ENCODE peak calls at places on chromosomes 4 and X, in six cellular contexts. One of them, this sample, is unnamed. For H3K27me3 and H3K4me1, the result is how much of the 10 kb centered on the place peaks cover.

GRCh38 chr4:25925486-25926201 is 11.6 kb downstream of the SMIM20 start:
- DNase-seq in ovary: peak
- DNase-seq in aorta: no peak
- DNase-seq in effector memory CD4-positive, alpha-beta T cell: no peak
- DNase-seq in CD8-positive, alpha-beta memory T cell: no peak
- DNase-seq in mammary epithelial cell: peak
- DNase-seq in this sample: no peak

GRCh38 chr4:126051709-126052424 is 737.1 kb downstream of the FAT4 start:
- DNase-seq in ovary: no peak
- DNase-seq in aorta: no peak
- DNase-seq in effector memory CD4-positive, alpha-beta T cell: no peak
- DNase-seq in CD8-positive, alpha-beta memory T cell: no peak
- DNase-seq in mammary epithelial cell: peak
- DNase-seq in this sample: no peak

GRCh38 chr4:37693450-37694190 is 7.4 kb upstream of the RELL1 start:
- DNase-seq in ovary: no peak
- DNase-seq in aorta: no peak
- DNase-seq in effector memory CD4-positive, alpha-beta T cell: no peak
- DNase-seq in CD8-positive, alpha-beta memory T cell: no peak
- DNase-seq in mammary epithelial cell: peak
- DNase-seq in this sample: no peak

GRCh38 chr4:33482773-33483172 is 2761.5 kb downstream of the ARAP2 start:
- DNase-seq in ovary: no peak
- DNase-seq in aorta: no peak
- DNase-seq in effector memory CD4-positive, alpha-beta T cell: no peak
- DNase-seq in CD8-positive, alpha-beta memory T cell: no peak
- DNase-seq in mammary epithelial cell: no peak
- DNase-seq in this sample: no peak

GRCh38 chr4:174559894-174560293 is 37.6 kb upstream of the HPGD start:
- DNase-seq in ovary: no peak
- DNase-seq in aorta: no peak
- DNase-seq in effector memory CD4-positive, alpha-beta T cell: no peak
- DNase-seq in CD8-positive, alpha-beta memory T cell: no peak
- DNase-seq in mammary epithelial cell: no peak
- DNase-seq in this sample: no peak

GRCh38 chr4:149344436-149344835 is 471.2 kb downstream of the IQCM start:
- DNase-seq in ovary: no peak
- DNase-seq in aorta: no peak
- DNase-seq in effector memory CD4-positive, alpha-beta T cell: no peak
- DNase-seq in CD8-positive, alpha-beta memory T cell: no peak
- DNase-seq in mammary epithelial cell: peak
- DNase-seq in this sample: no peak

GRCh38 chr4:185011408-185011807 is 6.9 kb upstream of the HELT start:
- DNase-seq in ovary: no peak
- DNase-seq in aorta: no peak
- DNase-seq in effector memory CD4-positive, alpha-beta T cell: no peak
- DNase-seq in CD8-positive, alpha-beta memory T cell: peak
- DNase-seq in mammary epithelial cell: no peak
- DNase-seq in this sample: no peak

GRCh38 chr4:185651137-185651677 is 115.9 kb upstream of the PDLIM3 start:
- DNase-seq in ovary: no peak
- DNase-seq in aorta: no peak
- DNase-seq in effector memory CD4-positive, alpha-beta T cell: no peak
- DNase-seq in CD8-positive, alpha-beta memory T cell: no peak
- DNase-seq in mammary epithelial cell: no peak
- DNase-seq in this sample: no peak

GRCh38 chr4:36285784-36286480 is 4.5 kb downstream of the DTHD1 start:
- DNase-seq in ovary: no peak
- DNase-seq in aorta: no peak
- DNase-seq in effector memory CD4-positive, alpha-beta T cell: peak
- DNase-seq in CD8-positive, alpha-beta memory T cell: peak
- DNase-seq in mammary epithelial cell: peak
- DNase-seq in this sample: no peak

GRCh38 chr4:186271279-186271678 is 5.3 kb downstream of the F11 start:
- DNase-seq in ovary: no peak
- DNase-seq in aorta: no peak
- DNase-seq in effector memory CD4-positive, alpha-beta T cell: no peak
- DNase-seq in CD8-positive, alpha-beta memory T cell: no peak
- DNase-seq in mammary epithelial cell: no peak
- DNase-seq in this sample: no peak

GRCh38 chrX:9352683-9353430 is 112.0 kb upstream of the TBL1X start:
- DNase-seq in ovary: no peak
- DNase-seq in aorta: no peak
- DNase-seq in effector memory CD4-positive, alpha-beta T cell: no peak
- DNase-seq in CD8-positive, alpha-beta memory T cell: peak
- DNase-seq in mammary epithelial cell: no peak
- DNase-seq in this sample: no peak

GRCh38 chr4:148376151-148376550 is 66.1 kb downstream of the NR3C2 start:
- DNase-seq in ovary: peak
- DNase-seq in aorta: no peak
- DNase-seq in effector memory CD4-positive, alpha-beta T cell: no peak
- DNase-seq in CD8-positive, alpha-beta memory T cell: peak
- DNase-seq in mammary epithelial cell: peak
- DNase-seq in this sample: peak

GRCh38 chr4:1300466-1301455 is 11.1 kb downstream of the MAEA start:
- DNase-seq in ovary: no peak
- DNase-seq in aorta: peak
- DNase-seq in effector memory CD4-positive, alpha-beta T cell: peak
- DNase-seq in CD8-positive, alpha-beta memory T cell: no peak
- DNase-seq in mammary epithelial cell: peak
- DNase-seq in this sample: peak

GRCh38 chrX:134688181-134688580 is 29.9 kb upstream of the PLAC1 start:
- DNase-seq in ovary: no peak
- DNase-seq in aorta: no peak
- DNase-seq in effector memory CD4-positive, alpha-beta T cell: no peak
- DNase-seq in CD8-positive, alpha-beta memory T cell: no peak
- DNase-seq in mammary epithelial cell: peak
- DNase-seq in this sample: no peak

GRCh38 chrX:42797646-42798045 is 19.7 kb upstream of the PPP1R2C start:
- DNase-seq in ovary: no peak
- DNase-seq in aorta: no peak
- DNase-seq in effector memory CD4-positive, alpha-beta T cell: no peak
- DNase-seq in CD8-positive, alpha-beta memory T cell: no peak
- DNase-seq in mammary epithelial cell: no peak
- DNase-seq in this sample: no peak

GRCh38 chr4:10879411-10880110 is 195.0 kb upstream of the CLNK start:
- DNase-seq in ovary: no peak
- DNase-seq in aorta: no peak
- DNase-seq in effector memory CD4-positive, alpha-beta T cell: no peak
- DNase-seq in CD8-positive, alpha-beta memory T cell: no peak
- DNase-seq in mammary epithelial cell: peak
- DNase-seq in this sample: no peak

GRCh38 chr4:145297556-145297955 is 117.2 kb upstream of the OTUD4 start:
- DNase-seq in ovary: no peak
- DNase-seq in aorta: no peak
- DNase-seq in effector memory CD4-positive, alpha-beta T cell: no peak
- DNase-seq in CD8-positive, alpha-beta memory T cell: no peak
- DNase-seq in mammary epithelial cell: no peak
- DNase-seq in this sample: no peak

GRCh38 chr4:176377705-176378302 is 58.0 kb downstream of the SPCS3 start:
- DNase-seq in ovary: no peak
- DNase-seq in aorta: no peak
- DNase-seq in effector memory CD4-positive, alpha-beta T cell: no peak
- DNase-seq in CD8-positive, alpha-beta memory T cell: no peak
- DNase-seq in mammary epithelial cell: peak
- DNase-seq in this sample: no peak

GRCh38 chr4:13294961-13295605 is 189.1 kb downstream of the RAB28 start:
- DNase-seq in ovary: no peak
- DNase-seq in aorta: no peak
- DNase-seq in effector memory CD4-positive, alpha-beta T cell: no peak
- DNase-seq in CD8-positive, alpha-beta memory T cell: no peak
- DNase-seq in mammary epithelial cell: peak
- DNase-seq in this sample: no peak

GRCh38 chr4:92091335-92091734 is 212.4 kb upstream of the GRID2 start:
- DNase-seq in ovary: no peak
- DNase-seq in aorta: no peak
- DNase-seq in effector memory CD4-positive, alpha-beta T cell: no peak
- DNase-seq in CD8-positive, alpha-beta memory T cell: no peak
- DNase-seq in mammary epithelial cell: no peak
- DNase-seq in this sample: no peak

GRCh38 chrX:97602465-97603258 is 719.0 kb downstream of the RPA4 start:
- DNase-seq in ovary: no peak
- DNase-seq in aorta: no peak
- DNase-seq in effector memory CD4-positive, alpha-beta T cell: no peak
- DNase-seq in CD8-positive, alpha-beta memory T cell: no peak
- DNase-seq in mammary epithelial cell: no peak
- DNase-seq in this sample: no peak

GRCh38 chr4:113979157-113979972 is at the start of gene ARSJ:
- DNase-seq in ovary: peak
- DNase-seq in aorta: peak
- DNase-seq in effector memory CD4-positive, alpha-beta T cell: no peak
- DNase-seq in CD8-positive, alpha-beta memory T cell: peak
- DNase-seq in mammary epithelial cell: peak
- DNase-seq in this sample: peak

GRCh38 chr4:2247128-2248043 is 5.5 kb upstream of the HAUS3 start:
- DNase-seq in ovary: peak
- DNase-seq in aorta: peak
- DNase-seq in effector memory CD4-positive, alpha-beta T cell: no peak
- DNase-seq in CD8-positive, alpha-beta memory T cell: no peak
- DNase-seq in mammary epithelial cell: no peak
- DNase-seq in this sample: no peak

GRCh38 chr4:146029147-146029546 is 90.5 kb upstream of the ZNF827 start:
- DNase-seq in ovary: no peak
- DNase-seq in aorta: no peak
- DNase-seq in effector memory CD4-positive, alpha-beta T cell: no peak
- DNase-seq in CD8-positive, alpha-beta memory T cell: no peak
- DNase-seq in mammary epithelial cell: peak
- DNase-seq in this sample: no peak

GRCh38 chr4:145843148-145843547 is 95.5 kb downstream of the ZNF827 start:
- DNase-seq in ovary: no peak
- DNase-seq in aorta: no peak
- DNase-seq in effector memory CD4-positive, alpha-beta T cell: no peak
- DNase-seq in CD8-positive, alpha-beta memory T cell: no peak
- DNase-seq in mammary epithelial cell: peak
- DNase-seq in this sample: no peak

GRCh38 chr4:169184236-169184635 is 86.5 kb downstream of the SH3RF1 start:
- DNase-seq in ovary: no peak
- DNase-seq in aorta: no peak
- DNase-seq in effector memory CD4-positive, alpha-beta T cell: no peak
- DNase-seq in CD8-positive, alpha-beta memory T cell: no peak
- DNase-seq in mammary epithelial cell: no peak
- DNase-seq in this sample: no peak

GRCh38 chrX:13092455-13092941 is 48.1 kb upstream of the FAM9C start:
- DNase-seq in ovary: no peak
- DNase-seq in aorta: no peak
- DNase-seq in effector memory CD4-positive, alpha-beta T cell: peak
- DNase-seq in CD8-positive, alpha-beta memory T cell: peak
- DNase-seq in mammary epithelial cell: no peak
- DNase-seq in this sample: peak

GRCh38 chrX:49951524-49952193 is 29.3 kb downstream of the CLCN5 start:
- DNase-seq in ovary: no peak
- DNase-seq in aorta: no peak
- DNase-seq in effector memory CD4-positive, alpha-beta T cell: no peak
- DNase-seq in CD8-positive, alpha-beta memory T cell: no peak
- DNase-seq in mammary epithelial cell: no peak
- DNase-seq in this sample: no peak

GRCh38 chrX:8144925-8145324 is 26.1 kb downstream of the VCX2 start:
- DNase-seq in ovary: no peak
- DNase-seq in aorta: no peak
- DNase-seq in effector memory CD4-positive, alpha-beta T cell: no peak
- DNase-seq in CD8-positive, alpha-beta memory T cell: no peak
- DNase-seq in mammary epithelial cell: no peak
- DNase-seq in this sample: no peak

GRCh38 chr4:118765399-118765798 is 70.5 kb downstream of the SEC24D start:
- DNase-seq in ovary: no peak
- DNase-seq in aorta: no peak
- DNase-seq in effector memory CD4-positive, alpha-beta T cell: no peak
- DNase-seq in CD8-positive, alpha-beta memory T cell: no peak
- DNase-seq in mammary epithelial cell: peak
- DNase-seq in this sample: no peak
- H3K27ac ChIP-seq in ovary: no peak
- H3K27ac ChIP-seq in aorta: peak
- H3K27ac ChIP-seq in effector memory CD4-positive, alpha-beta T cell: no peak
- H3K27ac ChIP-seq in CD8-positive, alpha-beta memory T cell: no peak
- H3K27ac ChIP-seq in mammary epithelial cell: no peak
- H3K27ac ChIP-seq in this sample: peak

DNA sequence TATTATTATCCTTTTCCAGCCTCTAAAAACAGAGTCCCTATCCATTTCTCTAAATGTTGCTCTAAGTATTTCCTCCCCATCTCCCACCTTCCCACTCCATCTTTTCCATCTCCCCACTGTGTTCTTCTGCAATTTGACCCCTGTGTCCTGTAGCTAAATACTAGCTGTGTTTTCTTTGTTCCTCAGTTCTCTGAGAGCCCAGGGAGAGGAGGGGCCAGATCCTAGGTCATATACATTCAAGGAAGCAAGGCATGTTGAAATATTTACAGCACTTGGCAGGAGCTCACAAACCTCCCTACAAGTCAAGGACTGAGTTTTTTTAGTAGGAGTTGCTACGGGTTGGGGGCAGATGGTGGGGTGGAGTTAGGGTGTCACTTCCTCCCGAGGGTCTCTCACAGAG is 10.5 kb downstream of the SLC16A2 start:
- DNase-seq in ovary: no peak
- DNase-seq in aorta: no peak
- DNase-seq in effector memory CD4-positive, alpha-beta T cell: no peak
- DNase-seq in CD8-positive, alpha-beta memory T cell: no peak
- DNase-seq in mammary epithelial cell: no peak
- DNase-seq in this sample: no peak
- H3K27me3 ChIP-seq in ovary: under half
- H3K27me3 ChIP-seq in aorta: under half
- H3K27me3 ChIP-seq in effector memory CD4-positive, alpha-beta T cell: under half
- H3K27me3 ChIP-seq in CD8-positive, alpha-beta memory T cell: under half
- H3K27me3 ChIP-seq in mammary epithelial cell: under half
- H3K27me3 ChIP-seq in this sample: under half

GRCh38 chr4:94562285-94562684 is 110.5 kb downstream of the PDLIM5 start:
- DNase-seq in ovary: no peak
- DNase-seq in aorta: no peak
- DNase-seq in effector memory CD4-positive, alpha-beta T cell: no peak
- DNase-seq in CD8-positive, alpha-beta memory T cell: no peak
- DNase-seq in mammary epithelial cell: no peak
- DNase-seq in this sample: no peak
- H3K4me1 ChIP-seq in ovary: under half
- H3K4me1 ChIP-seq in aorta: under half
- H3K4me1 ChIP-seq in effector memory CD4-positive, alpha-beta T cell: under half
- H3K4me1 ChIP-seq in CD8-positive, alpha-beta memory T cell: under half
- H3K4me1 ChIP-seq in mammary epithelial cell: under half
- H3K4me1 ChIP-seq in this sample: half or more

DNA sequence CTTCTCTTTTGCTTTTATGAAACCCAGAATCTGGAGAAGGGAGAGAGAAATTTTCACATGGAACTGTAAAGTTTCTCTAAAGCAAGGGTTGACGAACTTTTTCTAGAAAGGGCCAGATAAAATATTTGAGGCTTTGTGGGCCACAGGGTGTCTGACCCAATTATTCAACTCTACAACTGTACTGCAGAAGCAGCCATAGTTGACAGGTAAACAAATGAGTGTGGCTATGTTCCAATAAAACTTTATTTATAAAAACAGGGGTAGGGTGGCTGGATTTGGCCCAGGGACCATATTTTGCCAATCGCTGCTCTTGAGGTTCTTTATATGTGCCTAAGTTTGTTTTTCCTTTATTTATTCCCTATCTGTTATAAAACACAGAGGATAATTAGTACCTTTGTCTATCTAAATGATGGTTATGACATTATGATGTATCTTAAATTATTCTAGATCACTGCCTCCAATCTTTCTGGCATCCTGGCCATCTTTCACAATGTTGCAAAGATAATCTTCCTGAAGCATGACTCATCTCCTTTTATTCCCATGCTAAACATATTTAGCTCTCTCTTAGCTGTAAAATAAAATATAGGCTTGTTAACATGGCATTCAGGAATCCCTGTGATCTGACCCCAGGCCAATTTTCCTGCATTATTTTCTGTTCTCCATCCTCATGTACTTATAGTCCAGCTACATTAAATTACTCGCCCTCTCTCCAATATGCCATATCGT is 106.8 kb upstream of the CBLL2 start:
- DNase-seq in ovary: no peak
- DNase-seq in aorta: no peak
- DNase-seq in effector memory CD4-positive, alpha-beta T cell: no peak
- DNase-seq in CD8-positive, alpha-beta memory T cell: no peak
- DNase-seq in mammary epithelial cell: peak
- DNase-seq in this sample: no peak
- H3K27ac ChIP-seq in ovary: no peak
- H3K27ac ChIP-seq in aorta: no peak
- H3K27ac ChIP-seq in effector memory CD4-positive, alpha-beta T cell: no peak
- H3K27ac ChIP-seq in CD8-positive, alpha-beta memory T cell: no peak
- H3K27ac ChIP-seq in mammary epithelial cell: no peak
- H3K27ac ChIP-seq in this sample: no peak